ENCODE peak calls at places on chromosomes 2 and 18, in seven cellular contexts. One of them, this sample, is unnamed.
A peak's percentile ranks its signal among the peaks of the same experiment; 100 is the strongest.

GRCh38 chr2:55148269-55148668 is 83.8 kb downstream of the CLHC1 start:
- DNase-seq in upper lobe of right lung: no peak
- DNase-seq in right atrium auricular region: no peak
- DNase-seq in colonic mucosa: no peak
- DNase-seq in IMR-90: peak; percentile 74
- DNase-seq in RWPE2: no peak
- DNase-seq in cardiac muscle cell: peak; percentile 54
- DNase-seq in this sample: no peak

GRCh38 chr2:119826370-119826961 is 66.7 kb downstream of the PTPN4 start:
- DNase-seq in upper lobe of right lung: no peak
- DNase-seq in right atrium auricular region: no peak
- DNase-seq in colonic mucosa: no peak
- DNase-seq in IMR-90: peak; percentile 21
- DNase-seq in RWPE2: no peak
- DNase-seq in cardiac muscle cell: peak; percentile 48
- DNase-seq in this sample: no peak

GRCh38 chr2:186422226-186422625 is 63.8 kb upstream of the ZC3H15 start:
- DNase-seq in upper lobe of right lung: no peak
- DNase-seq in right atrium auricular region: peak; percentile 75
- DNase-seq in colonic mucosa: no peak
- DNase-seq in IMR-90: peak; percentile 96
- DNase-seq in RWPE2: no peak
- DNase-seq in cardiac muscle cell: peak; percentile 93
- DNase-seq in this sample: peak; percentile 78

GRCh38 chr2:20621366-20622295 is 29.3 kb downstream of the HS1BP3 start:
- DNase-seq in upper lobe of right lung: peak; percentile 57
- DNase-seq in right atrium auricular region: no peak
- DNase-seq in colonic mucosa: no peak
- DNase-seq in IMR-90: no peak
- DNase-seq in RWPE2: peak; percentile 34
- DNase-seq in cardiac muscle cell: no peak
- DNase-seq in this sample: peak; percentile 67

GRCh38 chr18:48817021-48817461 is 133.7 kb downstream of the SMAD7 start:
- DNase-seq in upper lobe of right lung: peak; percentile 28
- DNase-seq in right atrium auricular region: peak; percentile 40
- DNase-seq in colonic mucosa: no peak
- DNase-seq in IMR-90: no peak
- DNase-seq in RWPE2: peak; percentile 25
- DNase-seq in cardiac muscle cell: no peak
- DNase-seq in this sample: peak; percentile 26

GRCh38 chr2:231708773-231709635 is 679 bp downstream of the PTMA start:
- DNase-seq in upper lobe of right lung: peak; percentile 87
- DNase-seq in right atrium auricular region: no peak
- DNase-seq in colonic mucosa: peak; percentile 45
- DNase-seq in IMR-90: peak; percentile 31
- DNase-seq in RWPE2: no peak
- DNase-seq in cardiac muscle cell: peak; percentile 44
- DNase-seq in this sample: peak; percentile 81

GRCh38 chr2:60995376-60995775 is 22.1 kb upstream of the PEX13 start:
- DNase-seq in upper lobe of right lung: no peak
- DNase-seq in right atrium auricular region: no peak
- DNase-seq in colonic mucosa: no peak
- DNase-seq in IMR-90: no peak
- DNase-seq in RWPE2: no peak
- DNase-seq in cardiac muscle cell: no peak
- DNase-seq in this sample: no peak

GRCh38 chr2:80222644-80223043 is 81.9 kb downstream of the LRRTM1 start:
- DNase-seq in upper lobe of right lung: no peak
- DNase-seq in right atrium auricular region: no peak
- DNase-seq in colonic mucosa: no peak
- DNase-seq in IMR-90: no peak
- DNase-seq in RWPE2: no peak
- DNase-seq in cardiac muscle cell: no peak
- DNase-seq in this sample: no peak

GRCh38 chr2:218264773-218265601 is 4.2 kb downstream of the GPBAR1 start:
- DNase-seq in upper lobe of right lung: peak; percentile 53
- DNase-seq in right atrium auricular region: no peak
- DNase-seq in colonic mucosa: peak; percentile 81
- DNase-seq in IMR-90: no peak
- DNase-seq in RWPE2: no peak
- DNase-seq in cardiac muscle cell: no peak
- DNase-seq in this sample: no peak

GRCh38 chr2:230944123-230944653 is 19.1 kb upstream of the GPR55 start:
- DNase-seq in upper lobe of right lung: no peak
- DNase-seq in right atrium auricular region: no peak
- DNase-seq in colonic mucosa: no peak
- DNase-seq in IMR-90: no peak
- DNase-seq in RWPE2: no peak
- DNase-seq in cardiac muscle cell: no peak
- DNase-seq in this sample: peak; percentile 52

GRCh38 chr18:69647695-69648094 is 247.0 kb downstream of the DOK6 start:
- DNase-seq in upper lobe of right lung: no peak
- DNase-seq in right atrium auricular region: no peak
- DNase-seq in colonic mucosa: no peak
- DNase-seq in IMR-90: no peak
- DNase-seq in RWPE2: no peak
- DNase-seq in cardiac muscle cell: no peak
- DNase-seq in this sample: no peak

GRCh38 chr2:227411320-227411989 is 23.7 kb upstream of the SCYGR1 start:
- DNase-seq in upper lobe of right lung: no peak
- DNase-seq in right atrium auricular region: peak; percentile 38
- DNase-seq in colonic mucosa: no peak
- DNase-seq in IMR-90: peak; percentile 39
- DNase-seq in RWPE2: no peak
- DNase-seq in cardiac muscle cell: peak; percentile 51
- DNase-seq in this sample: no peak

GRCh38 chr2:146037334-146037870 is 1517.5 kb upstream of the ZEB2 start:
- DNase-seq in upper lobe of right lung: no peak
- DNase-seq in right atrium auricular region: no peak
- DNase-seq in colonic mucosa: no peak
- DNase-seq in IMR-90: peak; percentile 11
- DNase-seq in RWPE2: no peak
- DNase-seq in cardiac muscle cell: no peak
- DNase-seq in this sample: no peak

GRCh38 chr2:25398534-25398933 is 56.8 kb upstream of the DNMT3A start:
- DNase-seq in upper lobe of right lung: no peak
- DNase-seq in right atrium auricular region: no peak
- DNase-seq in colonic mucosa: no peak
- DNase-seq in IMR-90: no peak
- DNase-seq in RWPE2: no peak
- DNase-seq in cardiac muscle cell: no peak
- DNase-seq in this sample: no peak

GRCh38 chr2:190641469-190641868 is 7.4 kb upstream of the NAB1 start:
- DNase-seq in upper lobe of right lung: no peak
- DNase-seq in right atrium auricular region: no peak
- DNase-seq in colonic mucosa: no peak
- DNase-seq in IMR-90: no peak
- DNase-seq in RWPE2: no peak
- DNase-seq in cardiac muscle cell: peak; percentile 58
- DNase-seq in this sample: no peak

GRCh38 chr2:74743039-74743438 is 89.0 kb downstream of the SEMA4F start:
- DNase-seq in upper lobe of right lung: no peak
- DNase-seq in right atrium auricular region: no peak
- DNase-seq in colonic mucosa: no peak
- DNase-seq in IMR-90: no peak
- DNase-seq in RWPE2: no peak
- DNase-seq in cardiac muscle cell: no peak
- DNase-seq in this sample: no peak

GRCh38 chr2:173979721-173980351 is 14.7 kb upstream of the SP3 start:
- DNase-seq in upper lobe of right lung: no peak
- DNase-seq in right atrium auricular region: no peak
- DNase-seq in colonic mucosa: no peak
- DNase-seq in IMR-90: peak; percentile 48
- DNase-seq in RWPE2: no peak
- DNase-seq in cardiac muscle cell: peak; percentile 88
- DNase-seq in this sample: no peak

GRCh38 chr2:142128105-142128504 is 2.7 kb downstream of the LRP1B start:
- DNase-seq in upper lobe of right lung: no peak
- DNase-seq in right atrium auricular region: no peak
- DNase-seq in colonic mucosa: no peak
- DNase-seq in IMR-90: no peak
- DNase-seq in RWPE2: no peak
- DNase-seq in cardiac muscle cell: no peak
- DNase-seq in this sample: no peak

GRCh38 chr2:37555457-37555856 is 116.0 kb downstream of the CDC42EP3 start:
- DNase-seq in upper lobe of right lung: no peak
- DNase-seq in right atrium auricular region: no peak
- DNase-seq in colonic mucosa: no peak
- DNase-seq in IMR-90: no peak
- DNase-seq in RWPE2: no peak
- DNase-seq in cardiac muscle cell: no peak
- DNase-seq in this sample: no peak

GRCh38 chr18:72544092-72544886 is at the start of gene CBLN2:
- DNase-seq in upper lobe of right lung: peak; percentile 79
- DNase-seq in right atrium auricular region: no peak
- DNase-seq in colonic mucosa: peak; percentile 36
- DNase-seq in IMR-90: peak; percentile 18
- DNase-seq in RWPE2: peak; percentile 64
- DNase-seq in cardiac muscle cell: peak; percentile 79
- DNase-seq in this sample: no peak

GRCh38 chr2:118013724-118014491 is at the start of gene CCDC93:
- DNase-seq in upper lobe of right lung: peak; percentile 94
- DNase-seq in right atrium auricular region: peak; percentile 73
- DNase-seq in colonic mucosa: peak; percentile 78
- DNase-seq in IMR-90: peak; percentile 76
- DNase-seq in RWPE2: peak; percentile 76
- DNase-seq in cardiac muscle cell: peak; percentile 87
- DNase-seq in this sample: peak; percentile 85

GRCh38 chr2:118012778-118013177 is 1.1 kb downstream of the CCDC93 start:
- DNase-seq in upper lobe of right lung: no peak
- DNase-seq in right atrium auricular region: no peak
- DNase-seq in colonic mucosa: no peak
- DNase-seq in IMR-90: no peak
- DNase-seq in RWPE2: no peak
- DNase-seq in cardiac muscle cell: no peak
- DNase-seq in this sample: no peak

GRCh38 chr2:118014492-118014824 is 588 bp upstream of the CCDC93 start:
- DNase-seq in upper lobe of right lung: no peak
- DNase-seq in right atrium auricular region: no peak
- DNase-seq in colonic mucosa: no peak
- DNase-seq in IMR-90: no peak
- DNase-seq in RWPE2: no peak
- DNase-seq in cardiac muscle cell: no peak
- DNase-seq in this sample: peak; percentile 74

GRCh38 chr2:118010470-118010869 is 3.4 kb downstream of the CCDC93 start:
- DNase-seq in upper lobe of right lung: no peak
- DNase-seq in right atrium auricular region: no peak
- DNase-seq in colonic mucosa: no peak
- DNase-seq in IMR-90: no peak
- DNase-seq in RWPE2: no peak
- DNase-seq in cardiac muscle cell: no peak
- DNase-seq in this sample: no peak

GRCh38 chr2:118013221-118013723 is 598 bp downstream of the CCDC93 start:
- DNase-seq in upper lobe of right lung: peak; percentile 86
- DNase-seq in right atrium auricular region: no peak
- DNase-seq in colonic mucosa: peak; percentile 72
- DNase-seq in IMR-90: no peak
- DNase-seq in RWPE2: peak; percentile 67
- DNase-seq in cardiac muscle cell: no peak
- DNase-seq in this sample: peak; percentile 80
- TF ChIP-seq CTCF in upper lobe of right lung: no peak
- TF ChIP-seq CTCF in right atrium auricular region: no peak
- TF ChIP-seq CTCF in colonic mucosa: no peak
- TF ChIP-seq CTCF in IMR-90: no peak
- TF ChIP-seq CTCF in RWPE2: peak; percentile 14
- TF ChIP-seq CTCF in cardiac muscle cell: no peak
- TF ChIP-seq CTCF in this sample: no peak

DNA sequence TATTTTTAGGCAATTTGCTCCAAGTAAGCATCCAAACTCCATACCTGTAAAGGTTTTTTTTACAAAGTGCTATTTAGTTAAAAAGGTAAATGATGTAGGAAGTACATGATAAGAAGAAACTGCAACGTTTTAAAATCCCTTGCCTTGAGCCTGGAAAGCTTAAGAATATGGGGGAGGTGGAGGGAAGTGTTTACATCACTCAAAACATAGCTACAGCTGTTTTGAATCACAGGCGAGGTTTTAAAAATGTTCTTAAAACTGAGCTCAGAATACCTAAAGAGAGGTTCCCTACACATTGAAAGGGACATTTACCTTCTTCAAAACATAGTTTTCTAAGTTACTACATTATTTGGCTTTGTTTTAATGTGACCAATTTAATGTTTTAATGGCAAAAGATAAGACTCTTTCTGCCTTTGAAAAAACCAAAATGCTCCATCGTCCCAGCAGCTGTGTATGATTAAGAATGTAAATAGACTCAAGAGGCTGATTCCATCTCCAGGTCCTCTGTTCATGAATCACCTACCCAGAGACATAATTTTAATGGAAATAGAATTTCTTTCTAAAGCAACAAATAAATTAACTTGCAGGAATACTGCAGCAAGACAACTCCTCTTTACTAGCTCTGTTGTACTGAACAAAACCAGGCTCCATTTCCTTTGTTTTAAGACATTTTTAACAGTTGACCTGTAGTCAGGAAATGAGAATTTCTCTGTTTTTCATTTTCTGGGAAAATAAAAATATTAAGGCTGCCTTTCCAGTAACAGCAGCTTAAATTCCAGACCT is 33.9 kb upstream of the WDR75 start:
- DNase-seq in upper lobe of right lung: no peak
- DNase-seq in right atrium auricular region: no peak
- DNase-seq in colonic mucosa: no peak
- DNase-seq in IMR-90: peak; percentile 87
- DNase-seq in RWPE2: no peak
- DNase-seq in cardiac muscle cell: peak; percentile 75
- DNase-seq in this sample: no peak
- H3K27ac ChIP-seq in upper lobe of right lung: peak overlapping the region; percentile 28
- H3K27ac ChIP-seq in right atrium auricular region: no peak overlapping the region
- H3K27ac ChIP-seq in colonic mucosa: peak overlapping the region; percentile 43
- H3K27ac ChIP-seq in IMR-90: peak overlapping the region; percentile 97
- H3K27ac ChIP-seq in RWPE2: peak overlapping the region; percentile 55
- H3K27ac ChIP-seq in cardiac muscle cell: no peak overlapping the region
- H3K27ac ChIP-seq in this sample: peak overlapping the region; percentile 64

GRCh38 chr2:219420687-219421086 is 2.5 kb downstream of the DES start:
- DNase-seq in upper lobe of right lung: no peak
- DNase-seq in right atrium auricular region: no peak
- DNase-seq in colonic mucosa: no peak
- DNase-seq in IMR-90: no peak
- DNase-seq in RWPE2: no peak
- DNase-seq in cardiac muscle cell: no peak
- DNase-seq in this sample: no peak
- H3K4me3 ChIP-seq in upper lobe of right lung: no peak overlapping the region
- H3K4me3 ChIP-seq in right atrium auricular region: peak overlapping the region; percentile 59
- H3K4me3 ChIP-seq in colonic mucosa: peak overlapping the region; percentile 24
- H3K4me3 ChIP-seq in IMR-90: no peak overlapping the region
- H3K4me3 ChIP-seq in RWPE2: no peak overlapping the region
- H3K4me3 ChIP-seq in cardiac muscle cell: no peak overlapping the region
- H3K4me3 ChIP-seq in this sample: peak overlapping the region; percentile 70

DNA sequence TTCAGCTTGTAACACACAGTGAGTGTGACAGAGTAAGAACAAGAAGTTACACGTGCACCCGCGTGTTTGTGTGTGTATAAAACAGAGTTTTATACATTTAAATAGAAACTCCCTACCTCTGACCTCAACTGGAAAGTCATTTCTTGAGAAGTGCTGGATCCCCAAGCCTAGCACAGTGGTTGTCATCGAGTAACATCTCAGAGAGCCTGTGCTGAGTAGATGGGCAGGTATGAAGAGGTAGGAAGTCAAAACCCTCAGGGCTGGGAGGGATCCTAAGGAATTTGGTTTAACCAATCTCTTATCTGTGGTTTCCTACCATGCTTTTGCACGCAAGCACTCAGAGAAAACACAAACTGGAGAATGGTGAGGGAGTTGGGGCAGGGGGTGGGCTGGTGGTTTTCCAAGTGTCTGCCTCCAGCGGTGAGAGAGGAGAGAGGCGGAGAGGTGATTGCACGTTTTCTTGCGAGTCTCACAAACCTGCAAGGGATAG is 9.2 kb downstream of the ACOXL start:
- DNase-seq in upper lobe of right lung: no peak
- DNase-seq in right atrium auricular region: no peak
- DNase-seq in colonic mucosa: no peak
- DNase-seq in IMR-90: no peak
- DNase-seq in RWPE2: no peak
- DNase-seq in cardiac muscle cell: peak; percentile 42
- DNase-seq in this sample: no peak
- TF ChIP-seq CTCF in upper lobe of right lung: peak; percentile 8
- TF ChIP-seq CTCF in right atrium auricular region: no peak
- TF ChIP-seq CTCF in colonic mucosa: no peak
- TF ChIP-seq CTCF in IMR-90: no peak
- TF ChIP-seq CTCF in RWPE2: no peak
- TF ChIP-seq CTCF in cardiac muscle cell: peak; percentile 18
- TF ChIP-seq CTCF in this sample: no peak

This sample was measured in coronary artery.